ENCODE peak calls at places on chromosomes 11 and 22, in seven cellular contexts. Q is IMR-90, N is H9, U is mesendoderm, O is neuronal stem cell, R is H1, W is trophoblast cell. F is an unnamed sample.

GRCh38 chr11:114147389-114148382 is 88.2 kb downstream of the ZBTB16 start:
- DNase-seq in W (peak), N (no peak), U (peak), Q (no peak), O (no peak), R (no peak), F (peak)

GRCh38 chr22:49569286-49570031 is 258.2 kb downstream of the BRD1 start:
- DNase-seq in U (no peak), Q (no peak), W (no peak), O (no peak), R (no peak), N (peak), F (no peak)

GRCh38 chr22:49771266-49772065 is 56.2 kb downstream of the BRD1 start:
- DNase-seq in R (no peak), U (peak), N (no peak), Q (no peak), O (no peak), W (no peak), F (no peak)

GRCh38 chr11:111604392-111605009 is 2.3 kb downstream of the SIK2 start:
- DNase-seq in O (peak), U (peak), W (peak), Q (peak), N (no peak), R (no peak), F (peak)

GRCh38 chr22:46829140-46829891 is 66.9 kb downstream of the TBC1D22A start:
- DNase-seq in O (no peak), Q (peak), R (no peak), U (peak), N (no peak), W (peak), F (peak)

GRCh38 chr22:41862160-41862529 is 29.2 kb downstream of the SREBF2 start:
- DNase-seq in W (no peak), Q (peak), U (no peak), N (no peak), R (no peak), O (no peak), F (no peak)

GRCh38 chr11:109521571-109522086 is 99.6 kb downstream of the C11orf87 start:
- DNase-seq in W (peak), Q (no peak), O (no peak), U (no peak), R (no peak), N (no peak), F (no peak)

GRCh38 chr11:81967242-81967641 is 766.4 kb downstream of the FAM181B start:
- DNase-seq in R (no peak), N (no peak), W (no peak), O (no peak), Q (no peak), U (no peak), F (no peak)

GRCh38 chr11:113690619-113691569 is 15.2 kb downstream of the TMPRSS5 start:
- DNase-seq in W (peak), R (peak), Q (peak), N (peak), U (peak), O (peak), F (peak)

GRCh38 chr11:34512810-34513673 is 552 bp downstream of the ELF5 start:
- DNase-seq in O (peak), W (peak), N (peak), Q (peak), U (peak), R (peak), F (peak)

GRCh38 chr11:17596711-17597110 is 49.7 kb downstream of the OTOG start:
- DNase-seq in O (no peak), R (no peak), W (no peak), N (peak), Q (no peak), U (no peak), F (no peak)

GRCh38 chr11:6925636-6926207 is 504 bp upstream of the ZNF215 start:
- DNase-seq in U (peak), R (no peak), N (peak), O (no peak), W (peak), Q (peak), F (peak)

GRCh38 chr11:2298795-2299747 is 2.6 kb downstream of the C11orf21 start:
- DNase-seq in Q (no peak), R (peak), N (peak), O (peak), U (peak), W (peak), F (no peak)

GRCh38 chr11:17547051-17547577 is at the start of gene OTOG:
- DNase-seq in N (peak), R (peak), O (peak), U (peak), Q (no peak), W (no peak), F (no peak)

GRCh38 chr11:23023319-23023718 is 163.0 kb upstream of the CCDC179 start:
- DNase-seq in R (no peak), U (no peak), W (no peak), N (no peak), Q (peak), O (no peak), F (no peak)

GRCh38 chr11:1845571-1846452 is 7.0 kb downstream of the TNNI2 start:
- DNase-seq in U (no peak), W (no peak), O (no peak), Q (no peak), R (no peak), N (no peak), F (no peak)

GRCh38 chr11:92822410-92822809 is 147.0 kb upstream of the MTNR1B start:
- DNase-seq in W (no peak), O (no peak), Q (no peak), U (no peak), N (no peak), R (no peak), F (no peak)

GRCh38 chr22:49724893-49725489 is 102.7 kb downstream of the BRD1 start:
- DNase-seq in N (peak), U (peak), Q (peak), R (no peak), O (peak), W (peak), F (peak)

GRCh38 chr22:23678133-23678532 is 12.7 kb upstream of the RGL4 start:
- DNase-seq in U (no peak), R (no peak), N (no peak), O (no peak), Q (no peak), W (no peak), F (no peak)

GRCh38 chr22:25482868-25483639 is 81.4 kb upstream of the GRK3 start:
- DNase-seq in U (no peak), O (no peak), W (no peak), Q (no peak), N (no peak), R (no peak), F (no peak)

GRCh38 chr11:7494086-7494775 is 8.9 kb downstream of the OLFML1 start:
- DNase-seq in R (no peak), U (no peak), N (no peak), Q (no peak), O (no peak), W (no peak), F (no peak)

GRCh38 chr11:84899740-84900139 is 727.4 kb downstream of the DLG2 start:
- DNase-seq in O (no peak), W (no peak), R (no peak), U (peak), Q (peak), N (peak), F (peak)

GRCh38 chr11:34274712-34275398 is 83.0 kb downstream of the ABTB2 start:
- DNase-seq in O (no peak), R (no peak), Q (peak), N (no peak), W (peak), U (peak), F (peak)

GRCh38 chr11:3192511-3193372 is 25.9 kb downstream of the MRGPRG start:
- DNase-seq in R (no peak), U (no peak), N (no peak), W (no peak), O (no peak), Q (no peak), F (no peak)

GRCh38 chr11:102603576-102603975 is 21.6 kb downstream of the MMP20 start:
- DNase-seq in Q (peak), R (no peak), W (no peak), U (no peak), N (no peak), O (no peak), F (no peak)

GRCh38 chr22:32005453-32005852 is 37.6 kb upstream of the SLC5A1 start:
- DNase-seq in W (peak), O (no peak), R (no peak), Q (peak), U (peak), N (no peak), F (peak)

GRCh38 chr11:85109141-85109540 is 518.0 kb downstream of the DLG2 start:
- DNase-seq in N (no peak), U (no peak), O (no peak), W (no peak), R (no peak), Q (no peak), F (no peak)

GRCh38 chr22:44155115-44155514 is 25.6 kb upstream of the PARVG start:
- DNase-seq in O (no peak), Q (no peak), U (no peak), W (no peak), R (no peak), N (no peak), F (no peak)

GRCh38 chr11:34819740-34820482 is 96.3 kb downstream of the APIP start:
- DNase-seq in U (no peak), R (no peak), O (no peak), Q (no peak), W (no peak), N (no peak), F (no peak)

GRCh38 chr22:37051629-37052385 is at the start of gene KCTD17:
- DNase-seq in U (peak), O (peak), W (peak), Q (peak), R (no peak), N (peak), F (peak)

GRCh38 chr11:74676596-74676995 is 54.6 kb downstream of the CHRDL2 start:
- DNase-seq in U (no peak), Q (no peak), W (no peak), R (no peak), O (no peak), N (peak), F (no peak)

GRCh38 chr11:31809857-31810778 is 1.0 kb downstream of the PAX6 start:
- DNase-seq in R (no peak), O (no peak), W (peak), Q (peak), U (peak), N (peak), F (peak)

GRCh38 chr11:19595840-19596751 is 116.5 kb upstream of the NAV2 start:
- DNase-seq in Q (peak), R (no peak), O (no peak), N (no peak), U (no peak), W (peak), F (peak)

GRCh38 chr11:47234669-47235075 is 13.9 kb downstream of the ACP2 start:
- DNase-seq in O (no peak), R (no peak), W (no peak), Q (peak), U (no peak), N (no peak), F (no peak)

GRCh38 chr22:22996511-22997261 is 73.6 kb upstream of the GNAZ start:
- DNase-seq in W (no peak), Q (no peak), R (no peak), U (no peak), O (no peak), N (no peak), F (no peak)

GRCh38 chr11:35083181-35084061 is 55.5 kb upstream of the CD44 start:
- DNase-seq in Q (peak), N (peak), R (no peak), U (peak), W (peak), O (no peak), F (peak)

GRCh38 chr11:40295466-40295865 is 1164.0 kb downstream of the LRRC4C start:
- DNase-seq in W (no peak), Q (no peak), U (no peak), R (no peak), N (no peak), O (no peak), F (no peak)
- H2BK120ac ChIP-seq in W (no peak), Q (no peak), U (no peak), R (no peak), N (no peak), O (no peak), F (no peak)

GRCh38 chr11:95360382-95360781 is 129.4 kb upstream of the SESN3 start:
- DNase-seq in U (no peak), R (no peak), N (no peak), O (no peak), Q (no peak), W (no peak), F (peak)

GRCh38 chr11:95361180-95361579 is 130.2 kb upstream of the SESN3 start:
- DNase-seq in R (no peak), O (no peak), Q (no peak), W (no peak), N (no peak), U (no peak), F (no peak)

GRCh38 chr11:95359323-95359656 is 128.3 kb upstream of the SESN3 start:
- DNase-seq in Q (no peak), R (no peak), U (no peak), N (no peak), O (no peak), W (no peak), F (no peak)

GRCh38 chr11:95358516-95359322 is 127.7 kb upstream of the SESN3 start:
- DNase-seq in U (peak), O (no peak), R (no peak), W (no peak), Q (no peak), N (no peak), F (no peak)

DNA sequence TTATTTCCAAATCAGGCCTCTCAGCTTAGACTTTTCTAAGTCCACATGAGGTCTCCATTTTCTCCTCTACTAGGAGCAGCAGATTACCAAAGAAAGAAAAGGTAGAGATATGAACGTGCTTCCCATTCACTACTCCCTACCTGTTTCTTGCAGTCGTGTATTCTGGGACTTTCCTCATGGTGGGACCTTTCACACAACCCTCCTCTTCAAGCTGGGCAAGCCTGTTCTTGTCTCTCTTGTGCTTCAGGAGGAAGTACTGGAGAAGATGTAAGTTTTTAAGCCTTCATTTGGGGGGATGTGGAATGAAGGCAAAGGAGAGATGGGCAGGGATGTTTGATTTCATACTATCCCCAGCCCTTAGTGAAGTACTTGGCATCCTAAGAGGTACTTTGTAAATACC is 128.8 kb upstream of the SESN3 start:
- DNase-seq in W (no peak), O (no peak), N (no peak), Q (no peak), U (peak), R (no peak), F (no peak)
- H2BK120ac ChIP-seq in W (peak), O (no peak), N (no peak), Q (no peak), U (no peak), R (peak), F (no peak)

GRCh38 chr22:30922151-30922611 is 46.4 kb downstream of the MORC2 start:
- DNase-seq in O (no peak), W (peak), U (no peak), R (no peak), N (no peak), Q (peak), F (no peak)
- H2BK120ac ChIP-seq in O (no peak), W (no peak), U (no peak), R (no peak), N (no peak), Q (no peak), F (no peak)

DNA sequence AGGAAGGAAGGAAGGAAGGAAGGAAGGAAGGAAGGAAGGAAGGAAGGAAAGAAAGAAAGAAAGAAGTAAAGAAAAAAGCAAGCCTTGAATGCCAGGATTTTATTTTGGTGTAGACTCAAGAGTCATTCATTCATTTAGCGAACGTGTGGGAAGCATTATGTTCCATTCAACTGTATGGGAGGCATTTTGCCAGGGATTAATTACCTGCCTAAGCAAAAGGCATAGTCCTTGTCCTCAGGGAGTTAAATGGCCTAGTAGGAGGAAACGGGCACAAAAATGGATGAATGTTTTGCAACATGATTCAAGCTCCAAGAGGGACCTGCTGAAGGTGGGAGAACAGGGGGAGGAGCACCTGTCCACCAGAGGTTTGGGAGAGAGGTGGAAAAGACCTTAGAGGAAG is 16.2 kb upstream of the ZNRF3 start:
- DNase-seq in U (no peak), N (no peak), O (no peak), R (no peak), Q (no peak), W (no peak), F (no peak)
- H2BK120ac ChIP-seq in U (no peak), N (no peak), O (no peak), R (no peak), Q (no peak), W (no peak), F (no peak)

GRCh38 chr11:44713022-44713421 is 13.7 kb upstream of the TSPAN18 start:
- DNase-seq in U (no peak), Q (no peak), R (no peak), W (no peak), O (no peak), N (no peak), F (no peak)
- H2BK120ac ChIP-seq in U (no peak), Q (no peak), R (no peak), W (no peak), O (no peak), N (no peak), F (no peak)

GRCh38 chr11:117412176-117412575 is 84.5 kb downstream of the CEP164 start:
- DNase-seq in Q (no peak), U (no peak), N (no peak), W (no peak), R (no peak), O (no peak), F (no peak)

GRCh38 chr11:117410238-117410637 is 82.6 kb downstream of the CEP164 start:
- DNase-seq in U (no peak), O (no peak), W (no peak), R (no peak), Q (no peak), N (no peak), F (no peak)

GRCh38 chr11:117409511-117409910 is 81.9 kb downstream of the CEP164 start:
- DNase-seq in U (no peak), W (no peak), Q (no peak), R (no peak), O (no peak), N (peak), F (no peak)

GRCh38 chr11:117411736-117412135 is 84.1 kb downstream of the CEP164 start:
- DNase-seq in O (no peak), N (no peak), U (no peak), R (no peak), Q (no peak), W (no peak), F (no peak)

DNA sequence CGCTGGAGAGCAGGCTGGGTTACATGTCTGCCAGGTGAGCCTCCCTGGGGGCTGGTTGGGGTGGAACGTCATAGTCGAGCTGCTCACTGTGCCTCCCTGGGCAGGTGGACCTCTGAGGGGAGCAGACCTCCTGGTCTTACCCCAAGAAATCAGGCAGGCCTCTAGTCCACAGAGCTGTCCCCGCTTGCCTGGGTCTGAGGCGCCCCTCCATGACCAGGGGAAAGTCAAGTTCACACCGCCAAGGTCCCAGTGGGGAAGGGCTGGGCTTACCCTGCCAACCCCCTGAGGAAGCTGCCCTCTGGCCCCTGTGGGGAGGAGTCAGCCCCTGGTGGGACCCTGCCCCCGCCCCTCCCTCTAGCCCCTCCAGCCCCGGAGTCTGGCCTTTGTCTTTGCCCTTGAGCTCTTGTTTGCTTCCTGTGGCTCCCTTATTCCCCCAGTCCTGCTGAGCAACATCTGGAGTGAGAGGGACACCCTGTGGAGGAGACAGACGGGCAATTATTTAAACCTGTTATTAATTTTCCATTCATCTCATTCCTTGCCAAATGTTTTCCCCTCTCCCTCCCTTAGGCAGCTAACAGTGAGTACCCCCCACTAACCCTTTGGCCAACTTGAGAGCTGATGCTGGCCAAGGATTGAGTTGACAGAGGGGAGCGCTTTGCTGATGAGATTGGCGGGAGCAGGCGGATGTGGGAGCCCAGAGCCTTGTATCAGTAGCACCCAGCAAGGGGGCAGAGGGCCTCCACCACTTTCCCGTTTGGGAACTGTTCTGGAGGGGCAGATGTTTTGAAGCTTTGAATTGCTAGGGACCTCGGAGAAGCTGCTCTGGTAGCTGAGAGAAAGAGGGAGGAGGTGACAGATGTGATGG is 83.4 kb downstream of the CEP164 start:
- DNase-seq in W (no peak), U (peak), Q (no peak), N (peak), O (no peak), R (no peak), F (no peak)
- H2BK120ac ChIP-seq in W (no peak), U (no peak), Q (no peak), N (no peak), O (no peak), R (no peak), F (no peak)

GRCh38 chr11:44017443-44018126 is 30.2 kb upstream of the ACCSL start:
- DNase-seq in W (no peak), R (no peak), Q (no peak), N (no peak), U (no peak), O (no peak), F (no peak)
- H2BK120ac ChIP-seq in W (no peak), R (no peak), Q (no peak), N (no peak), U (no peak), O (no peak), F (peak)

DNA sequence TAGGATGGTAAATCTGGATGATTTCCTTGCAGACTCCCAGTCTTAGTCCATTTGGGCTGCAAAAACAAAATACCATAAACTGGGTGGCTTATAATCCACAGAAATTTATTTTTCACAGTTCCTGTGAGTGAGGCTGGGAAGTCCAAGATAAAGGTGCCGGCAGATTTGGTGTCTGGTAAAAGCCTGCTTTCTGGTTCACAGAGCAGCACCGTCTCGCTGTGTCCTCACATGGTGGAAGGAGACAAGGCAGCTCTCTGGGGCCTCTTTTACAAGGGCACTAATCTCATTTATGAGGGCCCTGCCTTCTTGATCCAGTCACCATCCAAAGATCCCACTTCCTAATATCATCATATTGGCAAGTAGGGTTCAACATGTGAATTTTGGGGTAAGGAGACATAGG is 8.9 kb downstream of the USP47 start:
- DNase-seq in W (no peak), N (no peak), Q (no peak), R (no peak), U (no peak), O (no peak), F (no peak)
- H2BK120ac ChIP-seq in W (no peak), N (no peak), Q (no peak), R (no peak), U (no peak), O (no peak), F (no peak)

F was measured in mesenchymal stem cell.